ENCODE peak calls at places on chromosomes 11 and 22, in four cellular contexts. F, W, E and V are unnamed samples.

GRCh38 chr22:45905924-45906865 is 70.8 kb downstream of the WNT7B start:
- DNase-seq in F (no peak), W (peak), E (no peak), V (no peak)

GRCh38 chr11:95711162-95711944 is 78.2 kb downstream of the FAM76B start:
- DNase-seq in F (peak), W (no peak), E (peak), V (no peak)

GRCh38 chr11:5136246-5136645 is 1.9 kb downstream of the OR52A5 start:
- DNase-seq in F (no peak), W (no peak), E (no peak), V (no peak)

GRCh38 chr11:83151274-83151977 is 5.5 kb upstream of the PCF11 start:
- DNase-seq in F (no peak), W (no peak), E (no peak), V (no peak)

GRCh38 chr11:104997288-104997687 is 25.7 kb downstream of the CASP5 start:
- DNase-seq in F (no peak), W (no peak), E (no peak), V (no peak)

GRCh38 chr22:30453731-30454510 is 17.9 kb downstream of the SEC14L3 start:
- DNase-seq in F (no peak), W (no peak), E (no peak), V (no peak)

GRCh38 chr22:25497269-25497668 is 67.2 kb upstream of the GRK3 start:
- DNase-seq in F (no peak), W (peak), E (no peak), V (no peak)

GRCh38 chr11:6129011-6129410 is 21.5 kb downstream of the OR56B4 start:
- DNase-seq in F (no peak), W (no peak), E (no peak), V (no peak)

GRCh38 chr11:15307600-15307999 is 192.9 kb downstream of the INSC start:
- DNase-seq in F (no peak), W (no peak), E (no peak), V (no peak)

GRCh38 chr11:74462631-74463030 is 4.7 kb downstream of the KCNE3 start:
- DNase-seq in F (no peak), W (no peak), E (no peak), V (no peak)

GRCh38 chr11:74288161-74288560 is 23.3 kb downstream of the P4HA3 start:
- DNase-seq in F (no peak), W (no peak), E (no peak), V (no peak)

GRCh38 chr22:24406322-24407277 is 20.8 kb upstream of the ADORA2A start:
- DNase-seq in F (no peak), W (no peak), E (peak), V (no peak)

GRCh38 chr11:68763181-68763721 is 11.9 kb upstream of the TESMIN start:
- DNase-seq in F (no peak), W (no peak), E (no peak), V (no peak)

GRCh38 chr11:62842171-62842717 is 2.9 kb upstream of the WDR74 start:
- DNase-seq in F (no peak), W (peak), E (peak), V (no peak)

DNA sequence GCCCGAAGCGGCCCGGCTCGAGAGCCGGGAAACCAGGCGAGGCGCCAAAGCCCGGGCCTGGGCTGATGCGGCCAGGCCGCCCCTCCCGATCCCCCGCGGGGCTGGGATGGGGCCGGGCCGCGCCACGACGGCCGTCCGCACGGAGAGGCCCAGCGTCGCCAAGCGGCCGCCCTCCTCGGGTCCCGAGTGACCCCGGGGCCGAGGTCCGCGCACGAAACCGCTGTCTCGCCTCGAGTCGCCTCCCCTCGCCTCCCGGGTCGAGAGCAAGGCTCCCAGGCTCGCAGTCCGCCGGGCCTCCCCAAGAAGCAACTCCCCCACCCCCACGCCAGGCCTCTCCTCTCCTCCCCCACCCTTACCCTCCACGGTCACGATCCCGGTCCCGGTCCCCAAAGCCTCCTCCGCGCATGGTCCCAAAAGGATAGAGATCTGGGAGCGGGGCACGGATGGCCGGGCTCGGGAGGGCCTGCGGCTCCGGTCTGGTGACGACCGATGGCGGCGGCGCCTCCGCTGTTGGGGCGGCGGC is 455 bp downstream of the DDX17 start:
- DNase-seq in F (no peak), W (peak), E (peak), V (peak)
- TF ChIP-seq POLR2A in F (peak), W (no peak), E (peak), V (peak)

DNA sequence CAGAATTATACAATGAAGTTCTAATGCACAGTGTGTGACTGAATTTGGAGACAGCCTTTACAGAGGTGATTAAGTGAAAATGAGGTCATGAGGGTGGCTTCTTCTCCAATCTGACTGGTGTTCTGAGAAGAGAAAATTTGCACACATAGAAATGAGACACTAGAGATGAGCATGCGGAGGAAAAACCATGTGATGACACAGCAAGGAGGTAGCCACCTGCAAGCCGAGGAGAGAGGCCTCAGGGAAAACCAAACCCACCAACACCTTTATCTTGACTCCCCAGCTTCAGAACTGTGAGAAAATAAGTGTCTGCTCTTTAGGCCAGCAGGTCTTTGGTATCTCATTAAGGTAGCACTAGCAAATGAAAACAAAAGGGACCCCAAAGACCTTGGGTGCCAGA is 93.2 kb downstream of the GGTLC2 start:
- DNase-seq in F (no peak), W (no peak), E (no peak), V (no peak)
- TF ChIP-seq POLR2A in F (no peak), W (no peak), E (no peak), V (no peak)

DNA sequence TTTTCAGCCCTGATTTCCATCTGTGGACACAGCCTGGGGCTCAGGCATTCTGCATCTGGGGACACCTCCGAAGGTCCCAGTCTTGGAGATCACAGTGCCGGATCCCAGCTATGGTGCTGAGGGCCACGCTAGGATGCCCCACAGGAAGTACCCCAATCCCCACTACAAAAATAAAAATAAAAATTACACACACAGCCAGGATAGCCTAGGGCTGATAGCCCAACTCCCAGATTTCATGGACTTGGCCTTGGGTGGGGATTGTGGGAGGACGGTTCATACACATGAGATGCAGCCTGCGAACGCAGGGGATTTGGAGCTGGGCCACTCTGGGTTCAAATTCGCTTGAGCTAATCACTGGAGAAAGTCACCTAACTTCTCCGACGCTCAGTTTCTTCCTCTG is 237.7 kb downstream of the BUD13 start:
- DNase-seq in F (no peak), W (no peak), E (no peak), V (no peak)
- TF ChIP-seq POLR2A in F (no peak), W (no peak), E (no peak), V (no peak)

DNA sequence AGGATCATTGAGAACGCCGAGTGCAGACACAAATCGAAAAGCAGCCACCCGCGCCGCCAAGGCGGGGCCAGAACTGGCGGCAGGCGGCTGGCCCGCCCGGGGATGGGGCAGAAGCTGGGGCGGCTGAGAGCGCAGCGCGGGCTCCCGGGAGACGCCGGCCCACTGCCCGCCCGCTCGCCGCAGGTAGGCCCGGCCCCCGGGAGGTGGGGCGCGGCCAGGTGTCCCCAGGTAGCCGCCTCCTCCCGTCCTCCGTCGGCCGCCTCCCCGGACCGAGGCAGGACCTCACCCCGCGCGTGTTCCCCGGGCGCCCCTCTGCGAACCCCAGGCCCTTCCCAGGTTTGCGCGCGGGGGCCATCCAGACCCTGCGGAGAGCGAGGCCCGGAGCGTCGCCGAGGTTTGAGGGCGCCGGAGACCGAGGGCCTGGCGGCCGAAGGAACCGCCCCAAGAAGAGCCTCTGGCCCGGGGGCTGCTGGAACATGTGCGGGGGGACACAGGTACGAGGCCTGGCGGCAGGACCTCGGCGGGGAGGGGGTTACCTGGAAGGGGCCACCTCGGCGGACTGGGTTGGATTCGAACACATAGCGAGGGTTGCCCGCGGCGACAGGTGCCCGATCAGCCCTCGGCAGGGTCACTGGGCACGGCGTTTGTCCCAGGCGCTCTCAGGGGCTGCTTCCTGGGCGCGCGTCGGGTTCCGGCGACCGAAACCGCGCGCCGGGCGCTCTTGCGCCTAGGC is at the start of gene PRRG4:
- DNase-seq in F (no peak), W (peak), E (peak), V (peak)
- TF ChIP-seq POLR2A in F (peak), W (no peak), E (no peak), V (no peak)

DNA sequence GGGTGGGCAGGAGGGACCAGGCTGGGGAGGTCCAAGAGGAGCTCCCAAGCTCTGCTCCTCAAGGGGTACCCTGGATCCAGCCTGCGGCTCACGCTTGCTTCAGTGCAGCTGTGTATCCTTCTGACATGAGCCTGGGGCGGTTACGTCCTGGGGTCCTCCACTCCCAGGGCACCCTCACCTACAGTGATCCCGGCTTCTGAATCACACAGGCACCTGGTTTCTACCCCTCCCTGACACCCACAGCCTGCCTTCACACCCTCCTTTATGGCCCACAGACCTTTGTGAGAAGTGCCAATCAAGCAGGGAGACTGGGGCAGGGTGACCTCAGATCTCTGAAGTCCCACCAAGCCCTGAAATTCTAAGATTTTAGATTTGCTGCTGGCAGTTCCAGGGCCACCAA is 1.5 kb downstream of the MPST start:
- DNase-seq in F (no peak), W (no peak), E (no peak), V (no peak)
- TF ChIP-seq POLR2A in F (no peak), W (no peak), E (no peak), V (no peak)

GRCh38 chr22:44384563-44384940 is 71.8 kb upstream of the SHISAL1 start:
- DNase-seq in F (no peak), W (peak), E (no peak), V (no peak)
- TF ChIP-seq POLR2A in F (no peak), W (no peak), E (no peak), V (no peak)

GRCh38 chr11:130897262-130898182 is 18.8 kb downstream of the SNX19 start:
- DNase-seq in F (no peak), W (peak), E (peak), V (no peak)
- TF ChIP-seq POLR2A in F (no peak), W (no peak), E (no peak), V (no peak)

GRCh38 chr11:57735655-57736298 is 5.5 kb upstream of the SELENOH start:
- DNase-seq in F (no peak), W (no peak), E (no peak), V (no peak)
- TF ChIP-seq POLR2A in F (no peak), W (no peak), E (no peak), V (no peak)